ENCODE peak calls at places on chromosomes 2 and 18, in six cellular contexts. One of them, this sample, is unnamed.

GRCh38 chr2:46861916-46862315 is 53.7 kb downstream of the MCFD2 start:
- DNase-seq in brain microvascular endothelial cell: no peak
- DNase-seq in right lobe of liver: no peak
- DNase-seq in astrocyte of the spinal cord: no peak
- DNase-seq in psoas muscle: no peak
- DNase-seq in foreskin fibroblast: no peak
- DNase-seq in this sample: no peak

GRCh38 chr2:109510136-109511028 is 103.4 kb downstream of the SEPTIN10 start:
- DNase-seq in brain microvascular endothelial cell: peak; percentile 63
- DNase-seq in right lobe of liver: peak; percentile 84
- DNase-seq in astrocyte of the spinal cord: peak; percentile 71
- DNase-seq in psoas muscle: peak; percentile 79
- DNase-seq in foreskin fibroblast: peak; percentile 58
- DNase-seq in this sample: peak; percentile 51

GRCh38 chr2:168245074-168245825 is 2.1 kb downstream of the STK39 start:
- DNase-seq in brain microvascular endothelial cell: no peak
- DNase-seq in right lobe of liver: no peak
- DNase-seq in astrocyte of the spinal cord: no peak
- DNase-seq in psoas muscle: no peak
- DNase-seq in foreskin fibroblast: no peak
- DNase-seq in this sample: no peak

GRCh38 chr2:20193185-20193584 is 31.7 kb downstream of the SDC1 start:
- DNase-seq in brain microvascular endothelial cell: no peak
- DNase-seq in right lobe of liver: no peak
- DNase-seq in astrocyte of the spinal cord: no peak
- DNase-seq in psoas muscle: no peak
- DNase-seq in foreskin fibroblast: no peak
- DNase-seq in this sample: no peak

GRCh38 chr18:35458677-35459441 is 38.9 kb downstream of the INO80C start:
- DNase-seq in brain microvascular endothelial cell: peak; percentile 86
- DNase-seq in right lobe of liver: peak; percentile 59
- DNase-seq in astrocyte of the spinal cord: peak; percentile 76
- DNase-seq in psoas muscle: peak; percentile 35
- DNase-seq in foreskin fibroblast: peak; percentile 62
- DNase-seq in this sample: no peak

GRCh38 chr2:66433945-66434678 is 813 bp upstream of the MEIS1 start:
- DNase-seq in brain microvascular endothelial cell: peak; percentile 38
- DNase-seq in right lobe of liver: peak; percentile 64
- DNase-seq in astrocyte of the spinal cord: peak; percentile 77
- DNase-seq in psoas muscle: peak; percentile 64
- DNase-seq in foreskin fibroblast: peak; percentile 77
- DNase-seq in this sample: peak; percentile 75

GRCh38 chr18:75097491-75098225 is 111.3 kb downstream of the PTGR3 start:
- DNase-seq in brain microvascular endothelial cell: no peak
- DNase-seq in right lobe of liver: no peak
- DNase-seq in astrocyte of the spinal cord: no peak
- DNase-seq in psoas muscle: no peak
- DNase-seq in foreskin fibroblast: no peak
- DNase-seq in this sample: peak; percentile 42

GRCh38 chr2:219707496-219708285 is 80.3 kb downstream of the SLC4A3 start:
- DNase-seq in brain microvascular endothelial cell: no peak
- DNase-seq in right lobe of liver: no peak
- DNase-seq in astrocyte of the spinal cord: no peak
- DNase-seq in psoas muscle: no peak
- DNase-seq in foreskin fibroblast: no peak
- DNase-seq in this sample: no peak

GRCh38 chr2:40463112-40463511 is 11.2 kb upstream of the SLC8A1 start:
- DNase-seq in brain microvascular endothelial cell: no peak
- DNase-seq in right lobe of liver: no peak
- DNase-seq in astrocyte of the spinal cord: no peak
- DNase-seq in psoas muscle: no peak
- DNase-seq in foreskin fibroblast: no peak
- DNase-seq in this sample: no peak

GRCh38 chr2:68292108-68292710 is 27.5 kb downstream of the CNRIP1 start:
- DNase-seq in brain microvascular endothelial cell: peak; percentile 11
- DNase-seq in right lobe of liver: no peak
- DNase-seq in astrocyte of the spinal cord: no peak
- DNase-seq in psoas muscle: no peak
- DNase-seq in foreskin fibroblast: no peak
- DNase-seq in this sample: no peak

GRCh38 chr2:147250652-147251356 is 594.0 kb upstream of the ACVR2A start:
- DNase-seq in brain microvascular endothelial cell: no peak
- DNase-seq in right lobe of liver: no peak
- DNase-seq in astrocyte of the spinal cord: no peak
- DNase-seq in psoas muscle: no peak
- DNase-seq in foreskin fibroblast: no peak
- DNase-seq in this sample: no peak

GRCh38 chr2:56580242-56580641 is 396.5 kb downstream of the CCDC85A start:
- DNase-seq in brain microvascular endothelial cell: no peak
- DNase-seq in right lobe of liver: no peak
- DNase-seq in astrocyte of the spinal cord: peak; percentile 48
- DNase-seq in psoas muscle: no peak
- DNase-seq in foreskin fibroblast: no peak
- DNase-seq in this sample: no peak

GRCh38 chr2:241794250-241794823 is 14.7 kb upstream of the NEU4 start:
- DNase-seq in brain microvascular endothelial cell: no peak
- DNase-seq in right lobe of liver: no peak
- DNase-seq in astrocyte of the spinal cord: no peak
- DNase-seq in psoas muscle: peak; percentile 6
- DNase-seq in foreskin fibroblast: no peak
- DNase-seq in this sample: no peak

GRCh38 chr2:144512421-144513272 is 7.3 kb downstream of the ZEB2 start:
- DNase-seq in brain microvascular endothelial cell: no peak
- DNase-seq in right lobe of liver: no peak
- DNase-seq in astrocyte of the spinal cord: peak; percentile 37
- DNase-seq in psoas muscle: no peak
- DNase-seq in foreskin fibroblast: no peak
- DNase-seq in this sample: no peak

GRCh38 chr2:47260971-47261370 is 105.9 kb upstream of the STPG4 start:
- DNase-seq in brain microvascular endothelial cell: no peak
- DNase-seq in right lobe of liver: no peak
- DNase-seq in astrocyte of the spinal cord: no peak
- DNase-seq in psoas muscle: no peak
- DNase-seq in foreskin fibroblast: no peak
- DNase-seq in this sample: no peak

GRCh38 chr2:15560404-15560987 is 638 bp downstream of the NBAS start:
- DNase-seq in brain microvascular endothelial cell: peak; percentile 50
- DNase-seq in right lobe of liver: no peak
- DNase-seq in astrocyte of the spinal cord: peak; percentile 39
- DNase-seq in psoas muscle: no peak
- DNase-seq in foreskin fibroblast: no peak
- DNase-seq in this sample: peak; percentile 47

This sample was measured in foreskin melanocyte.